ENCODE peak calls at places on chromosomes 11 and 22, in seven cellular contexts. Z, T, K, Y, V, E and U are unnamed samples.

GRCh38 chr22:35475545-35475944 is 65.1 kb upstream of the RASD2 start:
- DNase-seq in V (no peak), E (no peak), K (no peak), Y (no peak), Z (no peak), T (no peak), U (no peak)

GRCh38 chr22:46366327-46366731 is 30.8 kb downstream of the TRMU start:
- DNase-seq in K (no peak), Z (no peak), T (no peak), V (no peak), E (no peak), Y (peak), U (no peak)

GRCh38 chr11:2077061-2077802 is 62.0 kb downstream of the IGF2 start:
- DNase-seq in E (no peak), K (peak), T (no peak), Z (no peak), V (no peak), Y (no peak), U (no peak)

GRCh38 chr22:50084085-50084484 is 1.1 kb downstream of the MLC1 start:
- DNase-seq in Y (no peak), V (no peak), T (no peak), Z (no peak), E (no peak), K (no peak), U (peak)

GRCh38 chr11:8671242-8671641 is 11.2 kb downstream of the TRIM66 start:
- DNase-seq in T (peak), K (peak), Y (peak), Z (peak), E (no peak), V (peak), U (no peak)

GRCh38 chr22:25062378-25063095 is 110.0 kb downstream of the KIAA1671 start:
- DNase-seq in K (no peak), V (no peak), T (no peak), Y (peak), E (no peak), Z (no peak), U (peak)

GRCh38 chr22:26558246-26558895 is 31.6 kb downstream of the TPST2 start:
- DNase-seq in Y (no peak), E (no peak), T (no peak), K (peak), Z (no peak), V (no peak), U (no peak)

GRCh38 chr11:124837491-124837856 is 27.8 kb upstream of the ROBO3 start:
- DNase-seq in T (no peak), Z (peak), K (peak), Y (no peak), E (no peak), V (no peak), U (no peak)

GRCh38 chr22:38863531-38864131 is 8.4 kb downstream of the CBX6 start:
- DNase-seq in Y (peak), T (peak), V (no peak), E (peak), Z (no peak), K (no peak), U (peak)

GRCh38 chr11:116647305-116648080 is 125.3 kb downstream of the BUD13 start:
- DNase-seq in Y (no peak), V (no peak), K (no peak), E (no peak), Z (no peak), T (no peak), U (no peak)

GRCh38 chr11:118321386-118322082 is 17.0 kb downstream of the CD3E start:
- DNase-seq in E (no peak), K (no peak), Z (no peak), Y (no peak), T (no peak), V (no peak), U (no peak)

GRCh38 chr11:446886-447285 is 3.2 kb upstream of the PTDSS2 start:
- DNase-seq in E (peak), T (no peak), V (no peak), Z (no peak), K (no peak), Y (peak), U (peak)

GRCh38 chr11:63837027-63837688 is 1.8 kb upstream of the MARK2 start:
- DNase-seq in K (peak), Z (peak), T (peak), V (peak), Y (peak), E (peak), U (peak)

GRCh38 chr11:67505605-67506396 is 638 bp upstream of the PITPNM1 start:
- DNase-seq in K (peak), T (peak), Z (peak), E (peak), Y (peak), V (peak), U (peak)

GRCh38 chr22:21651521-21652009 is 9.5 kb downstream of the SDF2L1 start:
- DNase-seq in E (no peak), K (no peak), V (no peak), Y (no peak), T (no peak), Z (peak), U (no peak)

GRCh38 chr22:46047841-46048595 is 71.1 kb upstream of the WNT7B start:
- DNase-seq in E (peak), Z (no peak), Y (peak), T (peak), K (peak), V (no peak), U (peak)

GRCh38 chr22:22867996-22868715 is 19.5 kb upstream of the IGLL5 start:
- DNase-seq in V (no peak), T (no peak), Y (no peak), Z (no peak), E (no peak), K (no peak), U (no peak)

GRCh38 chr22:37569009-37569920 is 9.0 kb downstream of the CDC42EP1 start:
- DNase-seq in T (no peak), K (no peak), Z (no peak), E (peak), V (no peak), Y (peak), U (no peak)
- H3K27ac ChIP-seq in T (peak), K (no peak), Z (no peak), E (peak), V (no peak), Y (no peak), U (no peak)

DNA sequence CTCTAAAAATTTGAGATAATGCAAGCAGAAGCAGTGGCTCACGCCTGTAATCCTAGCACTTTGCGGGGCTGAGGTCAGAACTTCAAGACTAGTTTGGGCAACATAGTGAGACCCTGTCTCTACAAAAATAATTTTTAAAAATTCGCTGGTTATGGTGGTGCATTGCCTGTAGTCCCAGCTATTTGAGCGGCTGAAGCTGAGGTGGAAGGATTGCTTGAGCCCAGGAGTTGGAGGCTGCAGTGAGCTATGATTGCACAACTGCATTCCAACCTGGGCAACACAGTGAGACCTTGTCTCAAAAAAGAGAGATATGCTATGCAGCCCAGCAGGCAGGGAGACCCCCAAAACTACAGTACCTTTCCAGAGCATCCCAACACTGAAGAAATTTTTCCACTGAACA is 2.3 kb downstream of the CTSC start:
- DNase-seq in Y (no peak), E (no peak), K (no peak), V (no peak), Z (no peak), T (no peak), U (no peak)
- H3K4me3 ChIP-seq in Y (peak), E (peak), K (no peak), V (no peak), Z (peak), T (peak), U (no peak)

GRCh38 chr11:69052343-69053168 is 3.8 kb downstream of the TPCN2 start:
- DNase-seq in Y (no peak), Z (no peak), K (no peak), T (no peak), V (no peak), E (no peak), U (no peak)

GRCh38 chr11:69048718-69049489 is at the start of gene TPCN2:
- DNase-seq in Y (peak), K (peak), Z (peak), T (peak), E (peak), V (peak), U (peak)

GRCh38 chr11:69051381-69052342 is 2.9 kb downstream of the TPCN2 start:
- DNase-seq in Y (peak), E (no peak), Z (no peak), T (peak), K (peak), V (no peak), U (no peak)

GRCh38 chr11:69049490-69049867 is 747 bp downstream of the TPCN2 start:
- DNase-seq in T (no peak), E (peak), Z (no peak), V (no peak), K (no peak), Y (no peak), U (no peak)

DNA sequence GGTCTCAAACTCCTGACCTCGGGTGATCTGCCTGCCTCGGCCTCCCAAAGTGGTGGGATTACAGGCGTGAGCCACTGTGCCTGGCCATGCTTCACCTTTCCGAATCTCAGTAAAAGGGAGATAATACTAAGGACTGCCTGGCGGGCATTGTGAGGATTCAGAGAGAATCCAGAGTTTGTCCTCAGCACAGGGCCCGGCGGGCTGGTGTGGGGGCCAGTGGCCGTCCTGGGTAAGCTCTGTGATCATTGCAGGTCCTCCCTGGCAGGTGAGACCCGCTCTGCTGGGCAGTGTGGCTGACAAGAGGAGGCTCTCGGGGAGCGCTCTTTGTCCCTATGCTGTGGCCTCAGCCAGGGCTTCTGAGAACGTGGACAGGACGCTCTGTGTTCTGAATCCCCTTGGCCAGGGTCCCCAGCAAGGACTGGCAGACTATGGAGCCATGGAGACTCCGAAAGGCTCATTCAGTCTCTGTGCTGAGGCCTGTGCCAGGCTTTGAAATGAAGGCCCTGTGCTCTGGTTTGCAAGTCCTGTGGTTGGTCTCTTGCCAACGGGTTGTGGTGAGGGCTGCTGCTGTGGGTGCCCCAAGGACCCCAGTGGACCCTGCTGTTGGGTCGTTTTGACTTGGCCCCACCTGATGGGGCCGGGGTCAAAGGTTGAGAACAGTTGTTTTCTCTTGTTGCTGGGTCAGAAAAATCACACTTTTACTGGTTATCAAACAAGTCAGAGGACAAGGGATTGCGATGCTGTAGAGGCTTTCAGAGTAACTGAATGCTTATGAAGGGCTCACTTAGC is 2.1 kb downstream of the TPCN2 start:
- DNase-seq in T (peak), K (no peak), V (no peak), Z (no peak), E (no peak), Y (no peak), U (no peak)
- H3K27ac ChIP-seq in T (peak), K (no peak), V (peak), Z (no peak), E (no peak), Y (no peak), U (no peak)

DNA sequence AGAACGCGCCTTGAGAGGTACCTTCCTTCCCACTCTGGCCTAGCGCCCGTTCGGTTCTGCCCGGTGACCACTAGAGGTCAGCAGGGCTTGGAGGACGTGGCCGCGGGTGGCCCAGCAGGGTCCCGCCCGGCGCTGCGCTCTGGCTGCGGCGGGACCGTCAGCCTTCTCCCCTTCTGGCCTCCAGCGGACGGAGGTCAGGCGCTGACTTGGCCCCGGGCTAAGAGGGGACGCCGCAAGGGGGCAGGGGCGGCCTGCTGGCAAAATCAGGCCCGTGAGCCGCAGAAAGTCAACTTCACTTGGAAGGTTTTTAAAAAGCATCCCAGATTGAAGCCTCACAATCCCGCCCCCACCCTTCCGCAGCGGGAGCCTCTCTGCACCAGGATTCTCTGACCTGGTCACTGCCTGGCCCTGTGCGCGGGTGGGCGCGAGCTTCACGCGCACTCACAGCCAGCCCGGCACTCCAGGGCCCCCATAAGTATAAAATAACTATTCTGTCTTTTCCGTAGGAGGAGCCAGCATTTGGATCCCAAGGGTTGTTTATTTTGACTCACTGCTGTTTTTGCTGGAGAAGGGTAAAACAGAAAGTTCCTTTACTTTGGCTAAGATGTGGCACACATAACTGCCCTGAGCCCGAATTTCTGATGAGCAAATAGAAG is 23.2 kb upstream of the ZBTB16 start:
- DNase-seq in K (peak), Z (peak), E (peak), Y (peak), V (peak), T (peak), U (peak)
- H3K4me3 ChIP-seq in K (peak), Z (no peak), E (peak), Y (peak), V (no peak), T (peak), U (no peak)

GRCh38 chr11:46001427-46002049 is 79.1 kb downstream of the LARGE2 start:
- DNase-seq in Z (peak), Y (no peak), T (no peak), E (no peak), K (peak), V (no peak), U (no peak)
- H3K27ac ChIP-seq in Z (no peak), Y (no peak), T (no peak), E (no peak), K (peak), V (no peak), U (peak)